ENCODE peak calls at places on chromosomes 12 and 14, in ten cellular contexts. Z is GM12878, H is K562, P is H1, I is body of pancreas, A is HepG2, C is HCT116, D is ovary, Y is endothelial cell of umbilical vein, F is heart left ventricle. R is an unnamed sample.

GRCh38 chr12:109356586-109356985 is 8.9 kb downstream of the MYO1H start:
- DNase-seq in F (no peak), H (no peak), C (no peak), A (no peak), P (no peak), I (no peak), Y (no peak), D (no peak), Z (no peak), R (no peak)

GRCh38 chr12:65941388-65941787 is 117.1 kb downstream of the HMGA2 start:
- DNase-seq in Y (peak; percentile 79), P (no peak), I (no peak), H (no peak), F (no peak), Z (no peak), D (no peak), A (no peak), C (no peak), R (peak; percentile 95)

GRCh38 chr12:119994892-119995658 is 6.0 kb downstream of the BICDL1 start:
- DNase-seq in Z (no peak), A (no peak), C (no peak), D (no peak), Y (no peak), P (no peak), H (no peak), I (no peak), F (no peak), R (no peak)

GRCh38 chr14:45185110-45185814 is 49.5 kb downstream of the FANCM start:
- DNase-seq in A (no peak), P (no peak), Y (no peak), D (no peak), Z (no peak), H (no peak), C (no peak), I (no peak), F (no peak), R (peak; percentile 52)

GRCh38 chr12:10227648-10228047 is 15.0 kb downstream of the GABARAPL1 start:
- DNase-seq in A (no peak), I (no peak), F (no peak), D (no peak), Z (no peak), P (no peak), H (no peak), C (no peak), Y (no peak), R (no peak)

GRCh38 chr14:50668008-50668851 is at the start of gene SAV1:
- DNase-seq in H (peak; percentile 75), Z (no peak), D (peak; percentile 90), F (peak; percentile 88), I (peak; percentile 88), P (peak; percentile 87), Y (peak; percentile 82), C (peak; percentile 52), A (peak; percentile 68), R (peak; percentile 87)

GRCh38 chr12:91098942-91099341 is 12.4 kb downstream of the LUM start:
- DNase-seq in Y (no peak), C (peak; percentile 24), D (no peak), F (no peak), P (no peak), I (no peak), Z (no peak), H (no peak), A (no peak), R (peak; percentile 93)

GRCh38 chr12:56954956-56955355 is 2.5 kb downstream of the RDH16 start:
- DNase-seq in C (no peak), I (no peak), P (no peak), D (no peak), F (no peak), Z (no peak), Y (no peak), A (no peak), H (no peak), R (no peak)

GRCh38 chr12:132356686-132357622 is 27.6 kb upstream of the GALNT9 start:
- DNase-seq in D (no peak), F (no peak), P (no peak), H (peak; percentile 23), C (peak; percentile 22), Y (peak; percentile 51), I (no peak), A (no peak), Z (no peak), R (peak; percentile 16)

GRCh38 chr12:116332705-116333380 is 55.4 kb upstream of the MED13L start:
- DNase-seq in H (no peak), Z (no peak), I (no peak), C (no peak), F (no peak), P (no peak), Y (no peak), A (no peak), D (no peak), R (no peak)

GRCh38 chr14:104786091-104786586 is 9.4 kb downstream of the AKT1 start:
- DNase-seq in D (no peak), Z (no peak), Y (no peak), A (no peak), F (no peak), P (no peak), I (no peak), H (no peak), C (no peak), R (no peak)

GRCh38 chr14:89417111-89417468 is at the start of gene FOXN3:
- DNase-seq in Z (no peak), H (peak; percentile 79), I (peak; percentile 93), F (peak; percentile 96), D (peak; percentile 93), P (no peak), C (peak; percentile 78), A (peak; percentile 86), Y (peak; percentile 81), R (peak; percentile 86)
- TF ChIP-seq POLR2A in Z (no peak), H (no peak), I (peak; percentile 41), F (peak; percentile 57), D (peak; percentile 20), P (no peak), C (peak; percentile 31), A (peak; percentile 43), Y (no peak), R (no peak)

GRCh38 chr12:6452908-6453630 is 1.2 kb downstream of the TAPBPL start:
- DNase-seq in F (peak; percentile 46), C (no peak), Z (no peak), H (no peak), A (no peak), I (no peak), D (peak; percentile 38), P (no peak), Y (no peak), R (no peak)

GRCh38 chr12:6452245-6452731 is 446 bp downstream of the TAPBPL start:
- DNase-seq in D (peak; percentile 57), Z (no peak), F (peak; percentile 53), Y (no peak), I (peak; percentile 68), A (no peak), H (peak; percentile 12), C (no peak), P (peak; percentile 54), R (no peak)

GRCh38 chr12:6450869-6451347 is 934 bp upstream of the TAPBPL start:
- DNase-seq in C (no peak), H (no peak), I (peak; percentile 28), Y (no peak), Z (no peak), A (no peak), P (no peak), F (peak; percentile 38), D (peak; percentile 67), R (no peak)

GRCh38 chr12:6450091-6450868 is 1.6 kb upstream of the TAPBPL start:
- DNase-seq in A (no peak), I (no peak), Y (no peak), C (no peak), H (no peak), F (no peak), Z (no peak), D (no peak), P (no peak), R (no peak)

DNA sequence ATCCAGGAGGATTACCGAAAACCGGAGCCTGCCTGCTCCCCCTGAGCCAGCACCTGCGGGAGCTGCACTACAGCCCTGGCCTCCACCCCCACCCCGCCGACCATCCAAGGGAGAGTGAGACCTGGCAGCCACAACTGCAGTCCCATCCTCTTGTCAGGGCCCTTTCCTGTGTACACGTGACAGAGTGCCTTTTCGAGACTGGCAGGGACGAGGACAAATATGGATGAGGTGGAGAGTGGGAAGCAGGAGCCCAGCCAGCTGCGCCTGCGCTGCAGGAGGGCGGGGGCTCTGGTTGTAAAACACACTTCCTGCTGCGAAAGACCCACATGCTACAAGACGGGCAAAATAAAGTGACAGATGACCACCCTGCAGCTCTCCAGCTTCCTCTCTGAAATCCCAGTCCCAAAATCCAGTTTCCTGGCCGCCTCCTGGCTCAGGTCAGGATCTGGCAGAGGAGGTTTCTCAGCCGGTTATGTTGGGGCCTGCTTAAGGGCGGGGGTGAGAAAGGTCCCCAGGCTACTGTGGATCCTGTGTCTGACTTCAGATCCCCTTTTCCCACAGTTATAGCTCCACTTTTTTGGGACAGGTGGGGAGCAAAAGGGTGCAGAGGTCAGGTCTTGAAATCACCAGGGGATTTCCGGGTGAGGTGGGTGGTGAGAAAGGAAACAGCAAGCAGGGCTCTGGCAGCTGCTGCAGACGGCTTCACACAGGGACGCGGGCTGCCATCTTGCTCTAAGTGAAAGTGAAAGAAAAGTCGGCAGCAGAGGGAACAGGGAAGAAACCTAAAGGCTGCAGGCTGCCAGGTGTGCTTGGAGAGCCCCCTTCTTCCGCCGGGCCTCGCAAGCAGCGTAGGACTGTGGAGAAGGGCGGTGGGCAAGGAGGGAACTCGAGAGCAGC is at the start of gene TAPBPL:
- DNase-seq in P (peak; percentile 73), I (peak; percentile 81), Z (peak; percentile 75), D (peak; percentile 82), Y (peak; percentile 89), H (peak; percentile 38), F (peak; percentile 90), A (peak; percentile 89), C (no peak), R (peak; percentile 75)
- TF ChIP-seq POLR2A in P (no peak), I (peak; percentile 87), Z (peak; percentile 82), D (peak; percentile 40), Y (peak; percentile 41), H (peak; percentile 50), F (peak; percentile 64), A (peak; percentile 79), C (no peak), R (peak; percentile 38)

GRCh38 chr14:24192933-24193332 is 2.3 kb downstream of the TM9SF1 start:
- DNase-seq in D (no peak), C (no peak), P (no peak), A (no peak), H (no peak), Z (no peak), Y (no peak), F (no peak), I (no peak), R (no peak)
- TF ChIP-seq POLR2A in D (no peak), C (no peak), P (no peak), A (no peak), H (no peak), Z (no peak), Y (no peak), F (no peak), I (no peak), R (no peak)

DNA sequence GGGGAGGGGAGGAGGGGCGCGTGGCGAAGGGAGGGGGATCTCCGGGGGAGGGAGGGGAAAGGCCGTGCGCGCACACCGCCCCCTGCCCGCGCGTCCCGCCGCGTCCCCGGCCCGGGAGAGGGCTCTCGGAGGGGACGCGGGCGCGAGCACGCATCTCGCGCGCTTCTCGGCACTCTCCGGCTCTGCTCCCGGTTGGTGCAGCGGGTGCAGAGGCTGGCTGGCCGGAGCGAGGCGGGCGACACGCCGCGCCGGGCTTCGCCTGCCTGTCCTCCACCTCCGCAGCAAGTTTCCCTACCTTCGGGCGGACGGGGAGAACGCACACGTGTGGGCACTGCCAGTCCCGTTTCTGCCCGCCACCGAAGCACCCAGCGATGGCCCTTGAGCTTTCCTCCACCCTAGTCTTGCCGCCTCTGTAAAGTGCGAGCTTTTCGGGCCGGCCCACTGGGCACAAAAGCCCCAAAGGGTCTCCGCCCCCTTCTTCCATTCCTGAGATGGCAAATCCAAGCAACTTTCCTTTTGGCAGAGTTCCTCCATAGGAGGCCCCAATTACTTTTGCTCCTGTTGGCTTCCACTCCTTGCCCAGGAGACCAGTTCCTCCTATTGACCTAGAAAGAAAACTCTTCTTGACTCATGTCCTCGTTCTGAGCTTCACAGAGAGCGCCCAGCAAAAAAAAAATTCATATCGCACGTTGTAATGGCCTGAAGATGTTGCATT is 363 bp upstream of the CSAD start:
- DNase-seq in H (peak; percentile 88), C (peak; percentile 44), A (peak; percentile 71), Y (peak; percentile 80), P (peak; percentile 84), F (peak; percentile 80), I (peak; percentile 73), D (no peak), Z (no peak), R (peak; percentile 71)
- TF ChIP-seq POLR2A in H (no peak), C (no peak), A (peak; percentile 31), Y (peak; percentile 54), P (no peak), F (no peak), I (no peak), D (no peak), Z (no peak), R (no peak)